ENCODE peak calls at places on chromosome 7, in eight cellular contexts. V is GM13977, W is breast epithelium, M is neural crest cell, O is kidney epithelial cell, Q is PC-9, L is RWPE1, U is colonic mucosa. J is an unnamed sample.
A peak's percentile ranks its signal among the peaks of the same experiment; 100 is the strongest.

GRCh38 chr7:18610331-18610948 is 114.9 kb downstream of the HDAC9 start:
- DNase-seq in V (peak; percentile 6), W (no peak), M (peak; percentile 36), O (no peak), Q (peak; percentile 7), L (peak; percentile 10), U (peak; percentile 26), J (peak; percentile 47)

GRCh38 chr7:155963356-155963755 is 151.1 kb upstream of the SHH start:
- DNase-seq in V (no peak), W (no peak), M (no peak), O (no peak), Q (no peak), L (no peak), U (no peak), J (no peak)

GRCh38 chr7:73329861-73330581 is 2.1 kb downstream of the FKBP6 start:
- DNase-seq in V (no peak), W (no peak), M (no peak), O (no peak), Q (no peak), L (no peak), U (no peak), J (no peak)

GRCh38 chr7:32164341-32164996 is 94.3 kb upstream of the PDE1C start:
- DNase-seq in V (peak; percentile 7), W (no peak), M (no peak), O (no peak), Q (no peak), L (peak; percentile 67), U (no peak), J (no peak)

GRCh38 chr7:47314728-47315601 is 266.9 kb downstream of the TNS3 start:
- DNase-seq in V (no peak), W (no peak), M (no peak), O (no peak), Q (no peak), L (no peak), U (peak; percentile 17), J (no peak)

GRCh38 chr7:17274551-17275245 is 23.8 kb upstream of the AHR start:
- DNase-seq in V (no peak), W (no peak), M (no peak), O (no peak), Q (no peak), L (peak; percentile 4), U (no peak), J (no peak)

GRCh38 chr7:47846117-47846836 is 102.0 kb downstream of the PKD1L1 start:
- DNase-seq in V (no peak), W (no peak), M (no peak), O (peak; percentile 31), Q (peak; percentile 23), L (peak; percentile 59), U (no peak), J (no peak)

GRCh38 chr7:111029141-111029572 is 61.8 kb upstream of the LRRN3 start:
- DNase-seq in V (no peak), W (no peak), M (no peak), O (no peak), Q (no peak), L (no peak), U (no peak), J (no peak)

GRCh38 chr7:25388681-25389080 is 160.4 kb upstream of the NPVF start:
- DNase-seq in V (no peak), W (no peak), M (no peak), O (no peak), Q (no peak), L (no peak), U (no peak), J (no peak)

GRCh38 chr7:124155400-124156022 is 122.6 kb upstream of the TMEM229A start:
- DNase-seq in V (peak; percentile 6), W (no peak), M (no peak), O (no peak), Q (no peak), L (peak; percentile 21), U (no peak), J (no peak)

GRCh38 chr7:81233208-81233940 is 314.5 kb upstream of the SEMA3C start:
- DNase-seq in V (no peak), W (no peak), M (no peak), O (no peak), Q (no peak), L (no peak), U (no peak), J (no peak)

GRCh38 chr7:82690944-82691343 is 247.4 kb upstream of the CACNA2D1 start:
- DNase-seq in V (no peak), W (no peak), M (no peak), O (no peak), Q (no peak), L (no peak), U (no peak), J (no peak)

GRCh38 chr7:83793558-83793957 is 144.6 kb upstream of the SEMA3E start:
- DNase-seq in V (no peak), W (no peak), M (no peak), O (no peak), Q (no peak), L (no peak), U (no peak), J (no peak)

GRCh38 chr7:27933691-27934565 is 194.0 kb downstream of the TAX1BP1 start:
- DNase-seq in V (no peak), W (no peak), M (no peak), O (no peak), Q (no peak), L (no peak), U (no peak), J (no peak)
- TF ChIP-seq CTCF in V (peak; percentile 41), W (no peak), M (peak; percentile 55), O (peak; percentile 27), Q (peak; percentile 57), L (no peak), U (no peak), J (peak; percentile 36)

GRCh38 chr7:100793806-100794660 is 33.3 kb downstream of the EPHB4 start:
- DNase-seq in V (no peak), W (no peak), M (no peak), O (no peak), Q (peak; percentile 51), L (no peak), U (no peak), J (no peak)

GRCh38 chr7:100791881-100792666 is 35.2 kb downstream of the EPHB4 start:
- DNase-seq in V (no peak), W (no peak), M (no peak), O (no peak), Q (peak; percentile 25), L (no peak), U (no peak), J (no peak)

GRCh38 chr7:100786323-100786722 is 41.0 kb downstream of the EPHB4 start:
- DNase-seq in V (no peak), W (no peak), M (no peak), O (no peak), Q (no peak), L (no peak), U (no peak), J (no peak)

GRCh38 chr7:100785878-100786277 is 41.4 kb downstream of the EPHB4 start:
- DNase-seq in V (no peak), W (no peak), M (no peak), O (no peak), Q (no peak), L (no peak), U (no peak), J (no peak)

GRCh38 chr7:100789055-100789454 is 38.3 kb downstream of the EPHB4 start:
- DNase-seq in V (no peak), W (no peak), M (no peak), O (no peak), Q (no peak), L (no peak), U (no peak), J (no peak)
- TF ChIP-seq CTCF in V (no peak), W (no peak), M (peak; percentile 24), O (no peak), Q (peak; percentile 28), L (no peak), U (no peak), J (no peak)

GRCh38 chr7:30173058-30173897 is 38.5 kb downstream of the MTURN start:
- DNase-seq in V (no peak), W (peak; percentile 93), M (peak; percentile 26), O (peak; percentile 51), Q (peak; percentile 84), L (peak; percentile 93), U (peak; percentile 45), J (no peak)
- TF ChIP-seq CTCF in V (no peak), W (peak; percentile 31), M (no peak), O (peak; percentile 24), Q (peak; percentile 52), L (peak; percentile 81), U (no peak), J (no peak)

DNA sequence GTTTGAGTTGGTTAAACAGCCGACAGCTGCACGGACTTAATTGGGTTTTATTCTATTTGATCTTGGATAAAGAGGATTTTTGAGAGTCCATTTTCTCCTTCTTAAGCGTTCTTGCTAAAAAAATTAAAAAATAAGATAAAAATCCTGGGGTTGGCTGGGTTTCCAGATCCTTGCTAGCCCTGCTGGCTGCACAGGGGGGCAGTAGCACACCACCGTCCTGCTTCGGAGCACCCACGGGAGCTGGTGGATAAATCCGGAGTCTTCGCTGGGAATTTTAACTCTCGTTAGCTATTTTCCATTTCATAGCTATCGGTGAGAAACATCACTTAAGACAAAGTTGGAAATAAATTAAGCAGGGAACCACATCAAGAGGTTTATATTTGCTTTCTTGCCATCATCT is 792.1 kb downstream of the TYW1 start:
- DNase-seq in V (no peak), W (no peak), M (peak; percentile 5), O (no peak), Q (no peak), L (no peak), U (no peak), J (no peak)
- TF ChIP-seq CTCF in V (no peak), W (no peak), M (peak; percentile 60), O (peak; percentile 32), Q (peak; percentile 54), L (no peak), U (no peak), J (no peak)

GRCh38 chr7:95794917-95795515 is 22.7 kb downstream of the DYNC1I1 start:
- DNase-seq in V (no peak), W (no peak), M (no peak), O (no peak), Q (no peak), L (no peak), U (no peak), J (peak; percentile 9)

GRCh38 chr7:95793658-95794057 is 21.3 kb downstream of the DYNC1I1 start:
- DNase-seq in V (no peak), W (no peak), M (no peak), O (no peak), Q (no peak), L (no peak), U (no peak), J (no peak)

GRCh38 chr7:95796617-95797016 is 24.3 kb downstream of the DYNC1I1 start:
- DNase-seq in V (no peak), W (no peak), M (no peak), O (no peak), Q (no peak), L (no peak), U (no peak), J (no peak)

GRCh38 chr7:95800787-95801186 is 28.4 kb downstream of the DYNC1I1 start:
- DNase-seq in V (no peak), W (no peak), M (no peak), O (no peak), Q (no peak), L (no peak), U (no peak), J (no peak)

DNA sequence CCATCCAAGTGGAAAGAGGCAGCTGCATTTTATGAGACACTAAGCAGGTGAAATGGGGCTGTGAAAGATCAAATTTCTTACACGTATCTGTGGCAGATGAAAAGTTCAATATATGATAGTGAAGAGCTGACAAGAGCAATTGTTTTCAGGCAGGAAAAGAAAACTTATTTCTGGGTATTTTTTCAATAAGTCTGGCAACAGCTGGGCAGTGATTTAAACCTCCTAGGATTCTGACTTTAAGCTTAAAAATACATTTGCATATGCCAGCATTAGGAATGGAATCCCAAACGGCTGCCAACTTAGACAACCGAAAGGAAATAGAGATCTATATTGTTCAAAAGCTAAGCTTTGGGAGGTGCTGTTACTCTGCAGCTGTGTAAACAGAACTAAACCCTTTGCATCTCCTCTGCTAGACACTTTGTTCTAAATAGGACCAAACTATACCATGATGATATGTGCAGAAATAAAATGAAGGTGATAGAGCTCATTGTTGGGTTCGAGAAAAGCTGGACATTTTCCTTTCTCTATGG is 26.1 kb downstream of the DYNC1I1 start:
- DNase-seq in V (no peak), W (no peak), M (no peak), O (no peak), Q (no peak), L (no peak), U (no peak), J (no peak)
- TF ChIP-seq CTCF in V (no peak), W (no peak), M (no peak), O (no peak), Q (no peak), L (no peak), U (no peak), J (no peak)

J was measured in endothelial cell.